ENCODE peak calls at places on chromosomes 12 and 14, in seven cellular contexts. Q is fibroblast of lung, U is neural progenitor cell, Z is K562, J is mammary epithelial cell, M is HepG2, F is GM12878. G is an unnamed sample.

GRCh38 chr14:87992720-87993484 is at the start of gene GALC:
- DNase-seq in Q (peak; percentile 94), U (peak; percentile 96), Z (peak; percentile 80), J (peak; percentile 75), M (no peak), F (peak; percentile 62), G (peak; percentile 88)

GRCh38 chr14:81449114-81449513 is 49.0 kb upstream of the STON2 start:
- DNase-seq in Q (no peak), U (no peak), Z (no peak), J (no peak), M (peak; percentile 16), F (no peak), G (no peak)

GRCh38 chr14:95252219-95252618 is 67.5 kb downstream of the CLMN start:
- DNase-seq in Q (no peak), U (no peak), Z (no peak), J (no peak), M (no peak), F (no peak), G (no peak)

GRCh38 chr14:74909911-74910310 is 13.1 kb downstream of the RPS6KL1 start:
- DNase-seq in Q (no peak), U (no peak), Z (no peak), J (no peak), M (no peak), F (no peak), G (no peak)

GRCh38 chr12:98373982-98374381 is 141.4 kb upstream of the TMPO start:
- DNase-seq in Q (no peak), U (peak; percentile 21), Z (no peak), J (no peak), M (no peak), F (no peak), G (peak; percentile 44)

GRCh38 chr12:9782547-9783382 is 22.1 kb upstream of the CD69 start:
- DNase-seq in Q (no peak), U (no peak), Z (no peak), J (no peak), M (no peak), F (no peak), G (no peak)

GRCh38 chr12:64723630-64724029 is 35.6 kb downstream of the GNS start:
- DNase-seq in Q (no peak), U (no peak), Z (no peak), J (no peak), M (no peak), F (no peak), G (no peak)

GRCh38 chr14:21308479-21309237 is 28.8 kb downstream of the RPGRIP1 start:
- DNase-seq in Q (peak; percentile 85), U (peak; percentile 97), Z (peak; percentile 51), J (peak; percentile 93), M (peak; percentile 100), F (peak; percentile 88), G (peak; percentile 89)

GRCh38 chr12:95972832-95973465 is 23.2 kb downstream of the HAL start:
- DNase-seq in Q (no peak), U (no peak), Z (no peak), J (no peak), M (no peak), F (no peak), G (no peak)

GRCh38 chr12:8032242-8033152 is at the start of gene FOXJ2:
- DNase-seq in Q (peak; percentile 63), U (peak; percentile 90), Z (peak; percentile 69), J (peak; percentile 74), M (peak; percentile 11), F (no peak), G (peak; percentile 80)

GRCh38 chr12:1767407-1768090 is 52.8 kb upstream of the LRTM2 start:
- DNase-seq in Q (no peak), U (no peak), Z (no peak), J (no peak), M (peak; percentile 36), F (no peak), G (no peak)

GRCh38 chr14:21694425-21694824 is 20.8 kb upstream of the OR4E1 start:
- DNase-seq in Q (no peak), U (no peak), Z (no peak), J (no peak), M (no peak), F (no peak), G (no peak)

GRCh38 chr14:104968541-104969401 is 9.4 kb downstream of the AHNAK2 start:
- DNase-seq in Q (peak; percentile 29), U (peak; percentile 37), Z (no peak), J (peak; percentile 95), M (no peak), F (no peak), G (peak; percentile 36)

GRCh38 chr12:104303538-104304151 is at the start of gene EID3:
- DNase-seq in Q (peak; percentile 81), U (peak; percentile 84), Z (peak; percentile 50), J (peak; percentile 71), M (no peak), F (no peak), G (peak; percentile 62)

GRCh38 chr12:80432061-80432460 is 12.0 kb upstream of the PTPRQ start:
- DNase-seq in Q (peak; percentile 36), U (no peak), Z (no peak), J (no peak), M (no peak), F (no peak), G (no peak)

GRCh38 chr12:117832459-117833457 is 136.0 kb downstream of the KSR2 start:
- DNase-seq in Q (peak; percentile 65), U (no peak), Z (no peak), J (peak; percentile 36), M (no peak), F (no peak), G (no peak)

GRCh38 chr12:132003846-132004245 is 54.1 kb downstream of the EP400 start:
- DNase-seq in Q (peak; percentile 82), U (no peak), Z (no peak), J (no peak), M (no peak), F (no peak), G (no peak)

GRCh38 chr12:72272731-72273498 is 745 bp downstream of the TRHDE start:
- DNase-seq in Q (peak; percentile 70), U (peak; percentile 56), Z (no peak), J (peak; percentile 69), M (no peak), F (no peak), G (peak; percentile 54)
- TF ChIP-seq EZH2 in Q (peak; percentile 79), U (peak; percentile 85), Z (no peak), J (no peak), M (no peak), F (no peak), G (no peak)

GRCh38 chr14:64501326-64502171 is 2.1 kb downstream of the ZBTB25 start:
- DNase-seq in Q (peak; percentile 82), U (no peak), Z (no peak), J (peak; percentile 76), M (peak; percentile 55), F (no peak), G (no peak)
- TF ChIP-seq CTCF in Q (no peak), U (no peak), Z (no peak), J (peak; percentile 7), M (no peak), F (no peak), G (no peak)

GRCh38 chr14:91412939-91413338 is 4.7 kb downstream of the CCDC88C start:
- DNase-seq in Q (no peak), U (no peak), Z (no peak), J (no peak), M (no peak), F (no peak), G (no peak)

GRCh38 chr14:91406982-91407381 is 10.6 kb downstream of the CCDC88C start:
- DNase-seq in Q (no peak), U (no peak), Z (no peak), J (no peak), M (no peak), F (no peak), G (no peak)

GRCh38 chr14:91406451-91406850 is 11.2 kb downstream of the CCDC88C start:
- DNase-seq in Q (no peak), U (no peak), Z (no peak), J (no peak), M (no peak), F (no peak), G (no peak)

GRCh38 chr14:91410781-91411536 is 6.7 kb downstream of the CCDC88C start:
- DNase-seq in Q (no peak), U (no peak), Z (no peak), J (no peak), M (no peak), F (no peak), G (no peak)

GRCh38 chr14:91409991-91410401 is 7.6 kb downstream of the CCDC88C start:
- DNase-seq in Q (no peak), U (no peak), Z (no peak), J (no peak), M (no peak), F (no peak), G (no peak)
- H3K4me1 ChIP-seq in Q (no peaks in the 10 kb centered on the region), U (peaks cover 31% of the 10 kb centered on the region), Z (peaks cover 2% of the 10 kb centered on the region), J (no peaks in the 10 kb centered on the region), M (peaks cover 34% of the 10 kb centered on the region), F (peaks cover 55% of the 10 kb centered on the region), G (peaks cover 22% of the 10 kb centered on the region)

GRCh38 chr12:94872007-94872653 is 131.4 kb downstream of the NDUFA12 start:
- DNase-seq in Q (no peak), U (no peak), Z (no peak), J (peak; percentile 29), M (no peak), F (no peak), G (no peak)
- TF ChIP-seq EZH2 in Q (no peak), U (no peak), Z (no peak), J (no peak), M (no peak), F (no peak), G (no peak)

G was measured in A673.